ENCODE peak calls at places on chromosomes 7 and 10, in ten cellular contexts. K is NCI-H1436 treated with DMSO at 0.1 percent for 48 hours; J is AG09309; C is fibroblast of mammary gland; O is stimulated activated naive CD4-positive, alpha-beta T cell; R is activated CD8-positive, alpha-beta T cell treated with anti-CD3 and anti-CD28 coated beads, Interleukin-2, amount 10 ng/mL, durations not matched to agents 7 days and 5 days; U is T-helper 2 cell; L is spleen; T is nephron progenitor cell; Y is Calu3. V is an unnamed sample.

GRCh38 chr7:142785841-142786250 is 15.1 kb downstream of the PRSS2 start:
- DNase-seq in Y (no peak), U (peak), T (no peak), O (peak), L (peak), J (no peak), K (no peak), R (peak), C (no peak), V (no peak)

GRCh38 chr7:89775459-89775858 is 378.8 kb upstream of the STEAP1 start:
- DNase-seq in L (no peak), T (no peak), K (no peak), U (no peak), O (no peak), C (no peak), R (no peak), J (no peak), Y (no peak), V (no peak)

GRCh38 chr7:93332172-93332571 is 100.0 kb downstream of the VPS50 start:
- DNase-seq in T (no peak), Y (no peak), J (no peak), O (no peak), U (no peak), L (no peak), K (no peak), C (no peak), R (no peak), V (no peak)

GRCh38 chr10:21495002-21495685 is 30.3 kb downstream of the SKIDA1 start:
- DNase-seq in T (no peak), L (peak), Y (no peak), K (no peak), O (no peak), C (peak), R (no peak), U (no peak), J (no peak), V (peak)

GRCh38 chr10:90447836-90448235 is 410.0 kb downstream of the HTR7 start:
- DNase-seq in R (no peak), K (no peak), J (no peak), Y (no peak), O (no peak), T (no peak), C (peak), L (no peak), U (no peak), V (no peak)

GRCh38 chr7:4261038-4261960 is 420.8 kb upstream of the FOXK1 start:
- DNase-seq in O (no peak), Y (no peak), T (no peak), C (no peak), U (no peak), R (no peak), L (peak), K (no peak), J (no peak), V (no peak)

GRCh38 chr7:72152171-72153131 is 259.7 kb downstream of the CALN1 start:
- DNase-seq in J (no peak), C (no peak), L (no peak), R (no peak), Y (no peak), T (no peak), K (no peak), U (no peak), O (no peak), V (peak)

GRCh38 chr10:122504551-122504950 is 43.2 kb downstream of the HTRA1 start:
- DNase-seq in Y (peak), R (no peak), J (peak), T (no peak), K (peak), U (no peak), O (no peak), C (peak), L (no peak), V (no peak)

GRCh38 chr7:156962897-156963296 is 13.4 kb downstream of the NOM1 start:
- DNase-seq in T (no peak), R (no peak), O (no peak), Y (no peak), U (no peak), K (no peak), L (no peak), C (no peak), J (no peak), V (no peak)

GRCh38 chr10:131560726-131561390 is 249.3 kb upstream of the TCERG1L start:
- DNase-seq in T (no peak), C (no peak), J (no peak), Y (no peak), R (no peak), U (no peak), L (peak), K (no peak), O (no peak), V (no peak)

GRCh38 chr10:59060852-59061251 is 115.6 kb upstream of the PHYHIPL start:
- DNase-seq in C (no peak), K (no peak), J (no peak), T (no peak), U (no peak), Y (no peak), O (no peak), L (no peak), R (no peak), V (no peak)

GRCh38 chr7:30445770-30446169 is 32.8 kb downstream of the NOD1 start:
- DNase-seq in K (no peak), Y (no peak), L (peak), J (no peak), O (peak), T (peak), U (no peak), C (peak), R (peak), V (peak)

GRCh38 chr7:5661941-5662340 is 119.5 kb downstream of the RNF216 start:
- DNase-seq in O (no peak), T (no peak), K (no peak), L (no peak), C (no peak), J (no peak), Y (no peak), U (no peak), R (peak), V (peak)

GRCh38 chr10:112184052-112184371 is 447 bp upstream of the GPAM start:
- DNase-seq in L (no peak), U (no peak), O (no peak), J (no peak), Y (no peak), T (no peak), R (no peak), C (no peak), K (no peak), V (no peak)

GRCh38 chr7:35695628-35695888 is 623 bp upstream of the HERPUD2 start:
- DNase-seq in K (no peak), T (no peak), R (peak), L (no peak), O (no peak), Y (no peak), J (no peak), C (peak), U (no peak), V (peak)

GRCh38 chr7:32034052-32034451 is 36.2 kb downstream of the PDE1C start:
- DNase-seq in T (no peak), C (no peak), J (no peak), L (no peak), O (no peak), K (no peak), Y (peak), U (no peak), R (no peak), V (no peak)

GRCh38 chr7:55206235-55207029 is 158.7 kb upstream of the LANCL2 start:
- DNase-seq in C (peak), K (no peak), J (no peak), Y (no peak), O (no peak), U (no peak), T (no peak), R (peak), L (no peak), V (no peak)

GRCh38 chr7:66528652-66529051 is 100.0 kb upstream of the KCTD7 start:
- DNase-seq in K (no peak), U (no peak), O (no peak), J (no peak), C (no peak), T (no peak), L (no peak), Y (no peak), R (no peak), V (no peak)

GRCh38 chr7:82697897-82698296 is 254.3 kb upstream of the CACNA2D1 start:
- DNase-seq in U (no peak), L (no peak), J (no peak), K (no peak), O (no peak), T (no peak), R (no peak), Y (no peak), C (no peak), V (no peak)

GRCh38 chr7:155864271-155864985 is 52.2 kb upstream of the SHH start:
- DNase-seq in Y (no peak), J (no peak), R (no peak), L (peak), O (no peak), K (no peak), C (no peak), T (no peak), U (no peak), V (no peak)

GRCh38 chr7:129266181-129266580 is 41.4 kb downstream of the AHCYL2 start:
- DNase-seq in J (no peak), C (no peak), O (no peak), K (no peak), L (no peak), R (no peak), Y (peak), U (no peak), T (no peak), V (no peak)

GRCh38 chr7:75881436-75882095 is 2.7 kb downstream of the RHBDD2 start:
- DNase-seq in C (no peak), R (no peak), Y (no peak), J (no peak), K (no peak), O (no peak), U (no peak), T (no peak), L (no peak), V (no peak)

GRCh38 chr10:44864042-44864436 is 47.1 kb upstream of the TMEM72 start:
- DNase-seq in K (no peak), O (no peak), J (no peak), R (no peak), Y (peak), C (peak), T (no peak), L (no peak), U (no peak), V (no peak)

GRCh38 chr10:102918817-102919236 is 733 bp downstream of the CNNM2 start:
- DNase-seq in O (no peak), C (no peak), J (no peak), T (no peak), U (no peak), K (no peak), L (peak), Y (peak), R (peak), V (peak)

GRCh38 chr7:150631866-150632864 is at the start of gene GIMAP6:
- DNase-seq in K (no peak), L (peak), J (no peak), U (no peak), Y (no peak), C (no peak), T (no peak), O (peak), R (peak), V (peak)

GRCh38 chr10:79239930-79240713 is 107.1 kb upstream of the PPIF start:
- DNase-seq in T (peak), J (no peak), O (no peak), R (no peak), C (no peak), L (no peak), U (no peak), Y (no peak), K (no peak), V (no peak)

V was measured in DND-41.